ENCODE peak calls at places on chromosomes 4 and X, in nine cellular contexts. D, T, G, F, B, U, O, Q and H are unnamed samples.
A peak's percentile ranks its signal among the peaks of the same experiment; 100 is the strongest.

GRCh38 chr4:72391281-72391680 is 177.7 kb downstream of the ADAMTS3 start:
- DNase-seq in D (no peak), T (no peak), G (no peak), F (no peak), B (no peak), U (no peak), O (no peak), Q (no peak), H (no peak)

GRCh38 chrX:48910926-48911406 is 480 bp downstream of the SLC35A2 start:
- DNase-seq in D (no peak), T (no peak), G (no peak), F (peak; percentile 48), B (no peak), U (no peak), O (no peak), Q (peak; percentile 14), H (no peak)

GRCh38 chr4:126627255-126627654 is 1005.5 kb upstream of the INTU start:
- DNase-seq in D (peak; percentile 20), T (peak; percentile 12), G (no peak), F (peak; percentile 32), B (no peak), U (no peak), O (no peak), Q (peak; percentile 34), H (no peak)

GRCh38 chr4:95835672-95836071 is 4.2 kb upstream of the PDHA2 start:
- DNase-seq in D (peak; percentile 23), T (no peak), G (no peak), F (peak; percentile 41), B (no peak), U (no peak), O (no peak), Q (peak; percentile 69), H (peak; percentile 36)

GRCh38 chr4:40546972-40547371 is 82.7 kb downstream of the RBM47 start:
- DNase-seq in D (no peak), T (no peak), G (no peak), F (no peak), B (no peak), U (no peak), O (no peak), Q (no peak), H (no peak)

GRCh38 chr4:30555778-30556177 is 164.4 kb upstream of the PCDH7 start:
- DNase-seq in D (no peak), T (no peak), G (no peak), F (no peak), B (no peak), U (no peak), O (no peak), Q (no peak), H (no peak)

GRCh38 chr4:55397521-55398321 is 2.0 kb downstream of the TMEM165 start:
- DNase-seq in D (peak; percentile 37), T (peak; percentile 86), G (no peak), F (peak; percentile 48), B (no peak), U (no peak), O (no peak), Q (no peak), H (no peak)

GRCh38 chrX:111646515-111646914 is 34.5 kb upstream of the ALG13 start:
- DNase-seq in D (peak; percentile 15), T (no peak), G (no peak), F (no peak), B (no peak), U (no peak), O (no peak), Q (no peak), H (no peak)

GRCh38 chrX:17597836-17598434 is 139.4 kb upstream of the SCML1 start:
- DNase-seq in D (no peak), T (no peak), G (no peak), F (peak; percentile 85), B (peak; percentile 86), U (no peak), O (no peak), Q (no peak), H (no peak)

GRCh38 chr4:13543648-13544555 is at the start of gene NKX3-2:
- DNase-seq in D (peak; percentile 25), T (peak; percentile 45), G (no peak), F (peak; percentile 11), B (no peak), U (no peak), O (no peak), Q (peak; percentile 76), H (no peak)

GRCh38 chr4:134422776-134423175 is 221.2 kb upstream of the PABPC4L start:
- DNase-seq in D (no peak), T (no peak), G (no peak), F (no peak), B (no peak), U (no peak), O (no peak), Q (no peak), H (no peak)

GRCh38 chr4:992297-993110 is 700 bp downstream of the SLC26A1 start:
- DNase-seq in D (peak; percentile 31), T (no peak), G (no peak), F (peak; percentile 92), B (peak; percentile 94), U (no peak), O (no peak), Q (no peak), H (no peak)

GRCh38 chr4:143294310-143294709 is 42.4 kb upstream of the GAB1 start:
- DNase-seq in D (no peak), T (no peak), G (no peak), F (no peak), B (peak; percentile 84), U (no peak), O (no peak), Q (no peak), H (no peak)

GRCh38 chr4:183960021-183960420 is 54.9 kb downstream of the STOX2 start:
- DNase-seq in D (peak; percentile 40), T (peak; percentile 56), G (peak; percentile 82), F (no peak), B (peak; percentile 65), U (no peak), O (no peak), Q (peak; percentile 34), H (no peak)

GRCh38 chr4:8227771-8228318 is 28.8 kb downstream of the SH3TC1 start:
- DNase-seq in D (no peak), T (no peak), G (no peak), F (no peak), B (no peak), U (no peak), O (no peak), Q (no peak), H (no peak)

GRCh38 chr4:68871772-68872441 is 56.1 kb downstream of the UGT2B10 start:
- DNase-seq in D (no peak), T (no peak), G (no peak), F (peak; percentile 12), B (no peak), U (no peak), O (no peak), Q (peak; percentile 23), H (no peak)

GRCh38 chrX:108310511-108310910 is 127.7 kb downstream of the COL4A6 start:
- DNase-seq in D (no peak), T (no peak), G (no peak), F (no peak), B (no peak), U (no peak), O (no peak), Q (no peak), H (no peak)

GRCh38 chr4:35710343-35710742 is 534.0 kb downstream of the ARAP2 start:
- DNase-seq in D (no peak), T (no peak), G (no peak), F (no peak), B (no peak), U (no peak), O (no peak), Q (no peak), H (no peak)

GRCh38 chrX:30593435-30594200 is 16.1 kb upstream of the TASL start:
- DNase-seq in D (peak; percentile 51), T (no peak), G (no peak), F (peak; percentile 3), B (no peak), U (no peak), O (no peak), Q (no peak), H (no peak)

GRCh38 chr4:10492486-10492885 is 35.3 kb upstream of the ZNF518B start:
- DNase-seq in D (no peak), T (no peak), G (no peak), F (no peak), B (no peak), U (no peak), O (no peak), Q (no peak), H (no peak)

GRCh38 chrX:9341305-9342201 is 123.3 kb upstream of the TBL1X start:
- DNase-seq in D (peak; percentile 59), T (no peak), G (no peak), F (peak; percentile 2), B (peak; percentile 68), U (peak; percentile 46), O (no peak), Q (peak; percentile 48), H (no peak)

GRCh38 chr4:8296491-8296890 is 26.9 kb downstream of the HTRA3 start:
- DNase-seq in D (no peak), T (no peak), G (no peak), F (no peak), B (no peak), U (no peak), O (no peak), Q (no peak), H (no peak)

GRCh38 chrX:40663078-40663740 is 15.8 kb upstream of the CXorf38 start:
- DNase-seq in D (no peak), T (no peak), G (no peak), F (no peak), B (no peak), U (no peak), O (no peak), Q (no peak), H (no peak)

GRCh38 chr4:10348241-10348640 is 109.0 kb downstream of the ZNF518B start:
- DNase-seq in D (no peak), T (no peak), G (no peak), F (no peak), B (no peak), U (no peak), O (no peak), Q (no peak), H (no peak)

GRCh38 chrX:111874241-111874640 is 1.7 kb upstream of the TRPC5OS start:
- DNase-seq in D (no peak), T (no peak), G (no peak), F (no peak), B (no peak), U (no peak), O (no peak), Q (no peak), H (no peak)

GRCh38 chr4:119010909-119011606 is 122.4 kb downstream of the SYNPO2 start:
- DNase-seq in D (no peak), T (no peak), G (no peak), F (no peak), B (no peak), U (no peak), O (no peak), Q (no peak), H (no peak)

GRCh38 chr4:4480685-4481393 is 61.0 kb downstream of the STX18 start:
- DNase-seq in D (no peak), T (no peak), G (peak; percentile 78), F (no peak), B (no peak), U (no peak), O (no peak), Q (peak; percentile 13), H (no peak)

GRCh38 chr4:86221076-86221475 is 138.8 kb downstream of the MAPK10 start:
- DNase-seq in D (no peak), T (no peak), G (no peak), F (no peak), B (no peak), U (no peak), O (no peak), Q (no peak), H (no peak)

GRCh38 chr4:147683717-147684700 is at the start of gene PRMT9:
- DNase-seq in D (peak; percentile 87), T (peak; percentile 87), G (peak; percentile 85), F (peak; percentile 83), B (peak; percentile 92), U (peak; percentile 82), O (peak; percentile 85), Q (peak; percentile 92), H (peak; percentile 67)

GRCh38 chrX:154373340-154374306 is 811 bp downstream of the FLNA start:
- DNase-seq in D (peak; percentile 85), T (peak; percentile 81), G (no peak), F (peak; percentile 92), B (peak; percentile 67), U (no peak), O (no peak), Q (peak; percentile 64), H (no peak)

GRCh38 chr4:98614081-98614480 is 44.3 kb downstream of the TSPAN5 start:
- DNase-seq in D (no peak), T (no peak), G (no peak), F (no peak), B (no peak), U (no peak), O (no peak), Q (peak; percentile 10), H (no peak)